ENCODE peak calls at places on chromosomes 13 and 19, in seven cellular contexts. F is IMR-90, P is right atrium auricular region, N is fibroblast of mammary gland, Z is fibroblast of pulmonary artery, I is epithelial cell of proximal tubule, L is mammary epithelial cell. H is an unnamed sample.

GRCh38 chr13:26255717-26256277 is 1.9 kb downstream of the CDK8 start:
- DNase-seq in F (peak; percentile 4), P (no peak), N (peak; percentile 6), Z (peak; percentile 20), I (no peak), L (no peak), H (peak; percentile 32)

GRCh38 chr13:43200736-43201135 is 177.3 kb downstream of the DNAJC15 start:
- DNase-seq in F (no peak), P (no peak), N (no peak), Z (no peak), I (no peak), L (no peak), H (no peak)

GRCh38 chr13:112726018-112726767 is 36.4 kb downstream of the ATP11A start:
- DNase-seq in F (no peak), P (no peak), N (no peak), Z (no peak), I (no peak), L (no peak), H (no peak)

GRCh38 chr19:49844138-49844740 is 6.7 kb upstream of the PTOV1 start:
- DNase-seq in F (no peak), P (no peak), N (no peak), Z (no peak), I (no peak), L (no peak), H (no peak)

GRCh38 chr19:1467512-1468273 is 11.3 kb downstream of the C19orf25 start:
- DNase-seq in F (no peak), P (no peak), N (no peak), Z (no peak), I (no peak), L (no peak), H (no peak)

GRCh38 chr19:33437351-33438015 is 64.0 kb downstream of the CEBPG start:
- DNase-seq in F (no peak), P (no peak), N (no peak), Z (no peak), I (no peak), L (no peak), H (no peak)

GRCh38 chr13:32883501-32883900 is 132.7 kb upstream of the KL start:
- DNase-seq in F (peak; percentile 46), P (no peak), N (peak; percentile 19), Z (peak; percentile 38), I (no peak), L (no peak), H (peak; percentile 56)

GRCh38 chr13:106034201-106034600 is 501.3 kb downstream of the EFNB2 start:
- DNase-seq in F (no peak), P (no peak), N (peak; percentile 72), Z (peak; percentile 33), I (no peak), L (peak; percentile 70), H (peak; percentile 67)

GRCh38 chr13:39016087-39016486 is 21.8 kb downstream of the PROSER1 start:
- DNase-seq in F (no peak), P (no peak), N (no peak), Z (no peak), I (no peak), L (no peak), H (no peak)

GRCh38 chr13:39784347-39784746 is 128.9 kb downstream of the COG6 start:
- DNase-seq in F (peak; percentile 62), P (no peak), N (peak; percentile 53), Z (peak; percentile 23), I (no peak), L (no peak), H (peak; percentile 27)

GRCh38 chr19:46413262-46414031 is at the start of gene CCDC8:
- DNase-seq in F (peak; percentile 92), P (peak; percentile 85), N (peak; percentile 95), Z (peak; percentile 96), I (no peak), L (peak; percentile 97), H (peak; percentile 91)

GRCh38 chr19:1102407-1103106 is 1.2 kb upstream of the GPX4 start:
- DNase-seq in F (peak; percentile 100), P (peak; percentile 89), N (peak; percentile 100), Z (peak; percentile 99), I (peak; percentile 99), L (peak; percentile 99), H (peak; percentile 100)

GRCh38 chr19:55913643-55914268 is 18.4 kb downstream of the NLRP13 start:
- DNase-seq in F (no peak), P (peak; percentile 21), N (no peak), Z (no peak), I (no peak), L (no peak), H (no peak)

GRCh38 chr19:7456964-7457541 is 31.8 kb downstream of the PEX11G start:
- DNase-seq in F (no peak), P (no peak), N (peak; percentile 24), Z (no peak), I (no peak), L (peak; percentile 46), H (no peak)

GRCh38 chr19:18173572-18174294 is at the start of gene IFI30:
- DNase-seq in F (no peak), P (no peak), N (peak; percentile 25), Z (peak; percentile 39), I (no peak), L (no peak), H (peak; percentile 40)

GRCh38 chr19:21256722-21257121 is 72.5 kb downstream of the ZNF708 start:
- DNase-seq in F (peak; percentile 4), P (no peak), N (peak; percentile 12), Z (peak; percentile 21), I (no peak), L (peak; percentile 43), H (peak; percentile 4)

GRCh38 chr19:18895828-18896341 is at the start of gene CERS1:
- DNase-seq in F (no peak), P (no peak), N (no peak), Z (no peak), I (no peak), L (no peak), H (no peak)

GRCh38 chr19:51365211-51366049 is 758 bp downstream of the ETFB start:
- DNase-seq in F (peak; percentile 53), P (peak; percentile 62), N (peak; percentile 71), Z (peak; percentile 57), I (no peak), L (peak; percentile 24), H (peak; percentile 55)

GRCh38 chr19:1287622-1288527 is 2.2 kb downstream of the EFNA2 start:
- DNase-seq in F (no peak), P (no peak), N (no peak), Z (no peak), I (no peak), L (no peak), H (no peak)

GRCh38 chr13:84655677-84656076 is 773.4 kb upstream of the SLITRK1 start:
- DNase-seq in F (peak; percentile 31), P (no peak), N (peak; percentile 43), Z (peak; percentile 33), I (no peak), L (no peak), H (no peak)

GRCh38 chr13:35782793-35783192 is 306.3 kb upstream of the MAB21L1 start:
- DNase-seq in F (no peak), P (no peak), N (peak; percentile 15), Z (no peak), I (no peak), L (no peak), H (no peak)

GRCh38 chr13:38814331-38814730 is 127.5 kb downstream of the FREM2 start:
- DNase-seq in F (no peak), P (no peak), N (no peak), Z (no peak), I (no peak), L (peak; percentile 93), H (no peak)

GRCh38 chr19:7864719-7865074 is 9.5 kb downstream of the PRR36 start:
- DNase-seq in F (no peak), P (no peak), N (no peak), Z (no peak), I (no peak), L (no peak), H (no peak)

GRCh38 chr13:29000802-29001201 is 180.7 kb downstream of the MTUS2 start:
- DNase-seq in F (no peak), P (no peak), N (no peak), Z (no peak), I (no peak), L (no peak), H (no peak)

GRCh38 chr13:30241537-30241936 is 65.8 kb downstream of the KATNAL1 start:
- DNase-seq in F (no peak), P (no peak), N (peak; percentile 21), Z (peak; percentile 42), I (no peak), L (no peak), H (peak; percentile 53)

GRCh38 chr13:61727714-61728275 is 312.1 kb upstream of the PCDH20 start:
- DNase-seq in F (no peak), P (no peak), N (peak; percentile 18), Z (peak; percentile 41), I (no peak), L (peak; percentile 3), H (no peak)

GRCh38 chr19:53985863-53986262 is 5.6 kb upstream of the CACNG6 start:
- DNase-seq in F (no peak), P (no peak), N (no peak), Z (no peak), I (no peak), L (no peak), H (no peak)

GRCh38 chr19:40613669-40614594 is 12.8 kb downstream of the LTBP4 start:
- DNase-seq in F (peak; percentile 72), P (no peak), N (peak; percentile 82), Z (peak; percentile 86), I (no peak), L (peak; percentile 61), H (peak; percentile 68)

GRCh38 chr13:94139393-94139995 is 340.0 kb downstream of the DCT start:
- DNase-seq in F (peak; percentile 65), P (no peak), N (no peak), Z (peak; percentile 3), I (no peak), L (no peak), H (no peak)

GRCh38 chr19:56105090-56105701 is 15.9 kb downstream of the ZNF787 start:
- DNase-seq in F (peak; percentile 33), P (peak; percentile 81), N (peak; percentile 74), Z (peak; percentile 57), I (peak; percentile 74), L (peak; percentile 71), H (peak; percentile 40)

GRCh38 chr13:25249001-25249543 is 38.2 kb downstream of the MTMR6 start:
- DNase-seq in F (peak; percentile 43), P (no peak), N (peak; percentile 74), Z (peak; percentile 43), I (no peak), L (peak; percentile 49), H (peak; percentile 37)
- TF ChIP-seq CTCF in F (peak; percentile 40), P (no peak), N (peak; percentile 60), Z (peak; percentile 53), I (peak; percentile 55), L (peak; percentile 25), H (peak; percentile 45)

GRCh38 chr19:2852598-2852997 is 11.3 kb downstream of the ZNF555 start:
- DNase-seq in F (no peak), P (no peak), N (no peak), Z (no peak), I (no peak), L (no peak), H (no peak)
- H3K4me3 ChIP-seq in F (no peak overlapping the region), P (no peak overlapping the region), N (no peak overlapping the region), Z (no peak overlapping the region), I (no peak overlapping the region), L (no peak overlapping the region), H (no peak overlapping the region)

GRCh38 chr19:4455742-4456565 is 1.6 kb downstream of the UBXN6 start:
- DNase-seq in F (peak; percentile 84), P (no peak), N (peak; percentile 97), Z (peak; percentile 78), I (peak; percentile 60), L (peak; percentile 43), H (peak; percentile 79)
- TF ChIP-seq CTCF in F (peak; percentile 19), P (peak; percentile 28), N (peak; percentile 21), Z (no peak), I (no peak), L (no peak), H (no peak)

GRCh38 chr19:13103585-13103923 is 896 bp upstream of the LYL1 start:
- DNase-seq in F (no peak), P (no peak), N (no peak), Z (no peak), I (no peak), L (no peak), H (no peak)
- H3K4me3 ChIP-seq in F (no peak overlapping the region), P (no peak overlapping the region), N (no peak overlapping the region), Z (no peak overlapping the region), I (no peak overlapping the region), L (no peak overlapping the region), H (no peak overlapping the region)

H was measured in fibroblast of the aortic adventitia.